ENCODE peak calls at places on chromosomes 5 and 9, in ten cellular contexts. B is IMR-90; L is ascending aorta; P is CD8-positive, alpha-beta T cell; K is fibroblast of pulmonary artery; H is endothelial cell; F is mammary epithelial cell; I is AG04449; V is upper lobe of right lung; M is neural progenitor cell. E is an unnamed sample.

GRCh38 chr9:101269596-101270324 is 115.0 kb downstream of the BAAT start:
- DNase-seq in B (no peak), L (no peak), P (no peak), K (no peak), H (no peak), F (no peak), I (no peak), V (no peak), M (peak), E (no peak)

GRCh38 chr5:143662020-143662419 is 149.9 kb upstream of the HMHB1 start:
- DNase-seq in B (peak), L (no peak), P (no peak), K (no peak), H (no peak), F (peak), I (no peak), V (no peak), M (no peak), E (no peak)

GRCh38 chr5:51271261-51271660 is 112.0 kb upstream of the ISL1 start:
- DNase-seq in B (no peak), L (no peak), P (no peak), K (no peak), H (no peak), F (no peak), I (no peak), V (no peak), M (no peak), E (no peak)

GRCh38 chr5:177419045-177419444 is 7.4 kb upstream of the GRK6 start:
- DNase-seq in B (peak), L (no peak), P (no peak), K (peak), H (no peak), F (peak), I (no peak), V (no peak), M (no peak), E (no peak)

GRCh38 chr9:3239240-3239639 is 286.6 kb downstream of the RFX3 start:
- DNase-seq in B (no peak), L (no peak), P (no peak), K (no peak), H (no peak), F (no peak), I (no peak), V (no peak), M (no peak), E (no peak)

GRCh38 chr5:5317976-5318375 is 104.5 kb upstream of the ICE1 start:
- DNase-seq in B (no peak), L (no peak), P (no peak), K (no peak), H (no peak), F (no peak), I (no peak), V (no peak), M (no peak), E (no peak)

GRCh38 chr5:54254482-54255198 is 55.7 kb downstream of the ARL15 start:
- DNase-seq in B (no peak), L (no peak), P (no peak), K (peak), H (no peak), F (no peak), I (no peak), V (no peak), M (peak), E (no peak)

GRCh38 chr9:136317695-136318094 is 9.6 kb upstream of the GPSM1 start:
- DNase-seq in B (no peak), L (no peak), P (no peak), K (no peak), H (no peak), F (no peak), I (no peak), V (no peak), M (no peak), E (no peak)

GRCh38 chr5:99926463-99926862 is 608.7 kb upstream of the FAM174A start:
- DNase-seq in B (no peak), L (no peak), P (no peak), K (no peak), H (no peak), F (no peak), I (no peak), V (no peak), M (no peak), E (no peak)

GRCh38 chr5:81750308-81751008 is 439 bp downstream of the SSBP2 start:
- DNase-seq in B (no peak), L (no peak), P (peak), K (no peak), H (peak), F (no peak), I (no peak), V (peak), M (peak), E (no peak)

GRCh38 chr9:113603773-113604172 is 140.2 kb downstream of the RGS3 start:
- DNase-seq in B (no peak), L (no peak), P (no peak), K (no peak), H (no peak), F (no peak), I (no peak), V (no peak), M (no peak), E (no peak)

GRCh38 chr9:93094294-93095204 is 1.5 kb upstream of the CARD19 start:
- DNase-seq in B (no peak), L (peak), P (no peak), K (no peak), H (peak), F (no peak), I (no peak), V (peak), M (peak), E (peak)

GRCh38 chr9:129549684-129550083 is 71.2 kb downstream of the C9orf50 start:
- DNase-seq in B (no peak), L (no peak), P (no peak), K (peak), H (no peak), F (no peak), I (no peak), V (no peak), M (peak), E (no peak)

GRCh38 chr5:134545070-134545868 is 19.8 kb downstream of the JADE2 start:
- DNase-seq in B (no peak), L (peak), P (no peak), K (peak), H (no peak), F (no peak), I (no peak), V (peak), M (no peak), E (no peak)

GRCh38 chr9:114314256-114314867 is 8.5 kb upstream of the ORM1 start:
- DNase-seq in B (no peak), L (no peak), P (no peak), K (no peak), H (no peak), F (peak), I (no peak), V (no peak), M (no peak), E (no peak)

GRCh38 chr5:2038337-2039179 is 155.8 kb upstream of the IRX4 start:
- DNase-seq in B (peak), L (no peak), P (peak), K (peak), H (peak), F (peak), I (no peak), V (peak), M (peak), E (peak)

GRCh38 chr9:131447148-131447547 is 53.3 kb downstream of the PRRC2B start:
- DNase-seq in B (no peak), L (no peak), P (no peak), K (no peak), H (no peak), F (peak), I (no peak), V (no peak), M (no peak), E (no peak)

GRCh38 chr5:117833666-117834065 is 1154.7 kb downstream of the DTWD2 start:
- DNase-seq in B (no peak), L (no peak), P (no peak), K (no peak), H (no peak), F (no peak), I (no peak), V (no peak), M (no peak), E (no peak)

GRCh38 chr9:125296843-125297372 is 35.3 kb downstream of the GAPVD1 start:
- DNase-seq in B (no peak), L (no peak), P (no peak), K (no peak), H (no peak), F (no peak), I (no peak), V (no peak), M (no peak), E (no peak)

GRCh38 chr9:20873240-20873860 is 158.1 kb downstream of the HACD4 start:
- DNase-seq in B (peak), L (no peak), P (no peak), K (no peak), H (no peak), F (no peak), I (peak), V (no peak), M (no peak), E (no peak)

GRCh38 chr9:117403403-117403811 is 11.4 kb downstream of the ASTN2 start:
- DNase-seq in B (no peak), L (no peak), P (no peak), K (no peak), H (no peak), F (no peak), I (no peak), V (no peak), M (no peak), E (no peak)

GRCh38 chr9:21153688-21154608 is 12.3 kb upstream of the IFNW1 start:
- DNase-seq in B (peak), L (no peak), P (no peak), K (peak), H (peak), F (peak), I (no peak), V (no peak), M (peak), E (no peak)

GRCh38 chr9:15222313-15222712 is 84.7 kb downstream of the TTC39B start:
- DNase-seq in B (no peak), L (no peak), P (no peak), K (no peak), H (no peak), F (peak), I (no peak), V (no peak), M (no peak), E (no peak)

GRCh38 chr5:157558681-157559080 is 16.9 kb downstream of the ADAM19 start:
- DNase-seq in B (no peak), L (no peak), P (no peak), K (no peak), H (no peak), F (no peak), I (no peak), V (no peak), M (no peak), E (no peak)

GRCh38 chr9:24416136-24416535 is 129.6 kb downstream of the IZUMO3 start:
- DNase-seq in B (no peak), L (no peak), P (no peak), K (no peak), H (no peak), F (peak), I (no peak), V (no peak), M (no peak), E (no peak)

GRCh38 chr9:31389075-31389474 is 995.4 kb upstream of the ACO1 start:
- DNase-seq in B (no peak), L (no peak), P (no peak), K (no peak), H (no peak), F (no peak), I (no peak), V (no peak), M (no peak), E (no peak)

GRCh38 chr5:124839371-124839998 is 93.0 kb upstream of the ZNF608 start:
- DNase-seq in B (no peak), L (no peak), P (no peak), K (peak), H (no peak), F (peak), I (no peak), V (no peak), M (no peak), E (no peak)

GRCh38 chr5:123496892-123497291 is 15.1 kb upstream of the CSNK1G3 start:
- DNase-seq in B (peak), L (no peak), P (no peak), K (no peak), H (no peak), F (peak), I (no peak), V (no peak), M (no peak), E (no peak)

GRCh38 chr5:93340881-93341280 is 240.1 kb downstream of the NR2F1-AS1 start:
- DNase-seq in B (no peak), L (no peak), P (no peak), K (no peak), H (no peak), F (no peak), I (no peak), V (no peak), M (no peak), E (no peak)

GRCh38 chr5:132647473-132647872 is 10.5 kb upstream of the IL13 start:
- DNase-seq in B (no peak), L (no peak), P (no peak), K (no peak), H (no peak), F (no peak), I (no peak), V (no peak), M (no peak), E (no peak)
- TF ChIP-seq CTCF in B (no peak), L (no peak), P (no peak), K (no peak), H (no peak), F (no peak), I (no peak), V (no peak), M (no peak), E (no peak)

DNA sequence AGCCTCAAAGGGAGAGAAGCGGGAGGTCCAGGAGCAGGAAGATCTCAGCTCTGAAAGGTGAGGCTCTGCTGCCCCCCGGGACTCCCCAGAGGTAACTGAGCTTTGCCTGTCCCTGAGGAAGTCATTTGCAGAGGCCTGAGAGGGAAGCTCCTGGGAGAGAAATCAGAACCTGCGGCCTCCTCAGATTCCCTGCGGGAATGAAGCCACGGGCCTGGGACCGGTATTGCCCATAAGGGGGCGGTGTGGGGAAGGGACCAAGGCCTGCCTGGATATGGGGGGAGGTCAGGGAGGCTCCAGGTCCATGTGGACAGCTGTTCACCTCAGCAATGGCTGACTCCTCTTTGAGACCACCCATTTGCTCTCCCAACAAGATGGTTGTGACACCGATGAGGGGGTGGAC is 1.3 kb downstream of the SPATA31E1 start:
- DNase-seq in B (no peak), L (no peak), P (no peak), K (no peak), H (peak), F (no peak), I (no peak), V (no peak), M (peak), E (no peak)
- TF ChIP-seq CTCF in B (no peak), L (no peak), P (no peak), K (no peak), H (no peak), F (peak), I (no peak), V (peak), M (peak), E (no peak)

GRCh38 chr5:68245325-68245724 is 29.8 kb downstream of the PIK3R1 start:
- DNase-seq in B (peak), L (no peak), P (no peak), K (peak), H (no peak), F (no peak), I (no peak), V (no peak), M (peak), E (no peak)

GRCh38 chr5:68247627-68248026 is 32.1 kb downstream of the PIK3R1 start:
- DNase-seq in B (no peak), L (no peak), P (no peak), K (no peak), H (no peak), F (no peak), I (no peak), V (no peak), M (no peak), E (no peak)

GRCh38 chr5:68248896-68249295 is 33.3 kb downstream of the PIK3R1 start:
- DNase-seq in B (no peak), L (no peak), P (no peak), K (no peak), H (no peak), F (no peak), I (no peak), V (no peak), M (no peak), E (no peak)

GRCh38 chr5:68249520-68249919 is 34.0 kb downstream of the PIK3R1 start:
- DNase-seq in B (no peak), L (no peak), P (no peak), K (no peak), H (no peak), F (no peak), I (no peak), V (no peak), M (no peak), E (no peak)

DNA sequence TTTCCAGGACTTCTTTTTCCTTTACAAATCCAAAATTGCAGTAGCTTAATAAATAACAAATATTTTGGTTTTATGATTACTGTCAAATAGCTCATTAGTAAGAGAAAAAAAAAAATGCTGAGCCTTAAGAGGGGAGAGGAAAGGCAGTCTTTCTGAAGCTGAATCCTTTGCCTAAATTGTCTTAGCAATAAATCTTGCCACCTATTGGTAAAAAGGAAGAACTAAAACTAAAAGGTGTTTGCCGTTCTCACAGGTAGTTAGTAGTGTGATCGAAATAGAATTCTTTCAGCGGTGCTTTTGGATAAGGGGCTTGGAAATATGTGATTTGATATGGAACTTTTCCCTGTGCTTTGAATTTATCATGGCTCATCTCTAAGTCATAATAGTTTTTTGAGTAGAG is 31.2 kb downstream of the PIK3R1 start:
- DNase-seq in B (no peak), L (no peak), P (no peak), K (no peak), H (no peak), F (no peak), I (no peak), V (no peak), M (no peak), E (no peak)
- TF ChIP-seq CTCF in B (no peak), L (no peak), P (peak), K (peak), H (no peak), F (peak), I (no peak), V (peak), M (peak), E (peak)

DNA sequence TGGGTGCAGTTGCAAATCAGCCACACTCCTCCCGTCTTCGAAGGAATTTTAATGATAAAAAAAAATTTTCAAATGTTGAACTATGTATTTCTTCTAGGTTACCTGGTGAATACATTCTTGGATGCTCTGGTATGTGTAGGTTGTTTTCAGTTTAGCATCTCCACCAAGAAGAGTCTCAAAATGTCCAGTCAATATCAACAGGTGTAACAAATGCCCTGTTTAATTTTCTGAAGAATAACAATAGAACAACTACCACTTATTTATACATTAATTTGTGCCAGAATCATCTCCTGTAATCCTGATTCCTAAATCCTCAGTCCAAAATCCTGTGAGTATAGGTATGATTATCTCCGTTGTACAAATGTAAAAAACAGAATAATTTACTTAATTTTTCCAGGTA is 67.8 kb downstream of the EBF1 start:
- DNase-seq in B (no peak), L (no peak), P (no peak), K (no peak), H (no peak), F (no peak), I (no peak), V (no peak), M (no peak), E (no peak)
- TF ChIP-seq CTCF in B (no peak), L (no peak), P (no peak), K (no peak), H (no peak), F (no peak), I (no peak), V (no peak), M (no peak), E (no peak)

GRCh38 chr5:179273441-179274145 is 71.7 kb downstream of the ADAMTS2 start:
- DNase-seq in B (no peak), L (no peak), P (no peak), K (no peak), H (no peak), F (no peak), I (no peak), V (peak), M (no peak), E (no peak)

GRCh38 chr5:179275941-179276837 is 69.1 kb downstream of the ADAMTS2 start:
- DNase-seq in B (peak), L (no peak), P (no peak), K (peak), H (no peak), F (no peak), I (peak), V (no peak), M (no peak), E (no peak)

GRCh38 chr5:179273074-179273435 is 72.2 kb downstream of the ADAMTS2 start:
- DNase-seq in B (no peak), L (no peak), P (no peak), K (no peak), H (no peak), F (no peak), I (no peak), V (no peak), M (no peak), E (no peak)

GRCh38 chr5:179275381-179275878 is 69.8 kb downstream of the ADAMTS2 start:
- DNase-seq in B (no peak), L (no peak), P (no peak), K (no peak), H (no peak), F (no peak), I (no peak), V (no peak), M (no peak), E (no peak)

DNA sequence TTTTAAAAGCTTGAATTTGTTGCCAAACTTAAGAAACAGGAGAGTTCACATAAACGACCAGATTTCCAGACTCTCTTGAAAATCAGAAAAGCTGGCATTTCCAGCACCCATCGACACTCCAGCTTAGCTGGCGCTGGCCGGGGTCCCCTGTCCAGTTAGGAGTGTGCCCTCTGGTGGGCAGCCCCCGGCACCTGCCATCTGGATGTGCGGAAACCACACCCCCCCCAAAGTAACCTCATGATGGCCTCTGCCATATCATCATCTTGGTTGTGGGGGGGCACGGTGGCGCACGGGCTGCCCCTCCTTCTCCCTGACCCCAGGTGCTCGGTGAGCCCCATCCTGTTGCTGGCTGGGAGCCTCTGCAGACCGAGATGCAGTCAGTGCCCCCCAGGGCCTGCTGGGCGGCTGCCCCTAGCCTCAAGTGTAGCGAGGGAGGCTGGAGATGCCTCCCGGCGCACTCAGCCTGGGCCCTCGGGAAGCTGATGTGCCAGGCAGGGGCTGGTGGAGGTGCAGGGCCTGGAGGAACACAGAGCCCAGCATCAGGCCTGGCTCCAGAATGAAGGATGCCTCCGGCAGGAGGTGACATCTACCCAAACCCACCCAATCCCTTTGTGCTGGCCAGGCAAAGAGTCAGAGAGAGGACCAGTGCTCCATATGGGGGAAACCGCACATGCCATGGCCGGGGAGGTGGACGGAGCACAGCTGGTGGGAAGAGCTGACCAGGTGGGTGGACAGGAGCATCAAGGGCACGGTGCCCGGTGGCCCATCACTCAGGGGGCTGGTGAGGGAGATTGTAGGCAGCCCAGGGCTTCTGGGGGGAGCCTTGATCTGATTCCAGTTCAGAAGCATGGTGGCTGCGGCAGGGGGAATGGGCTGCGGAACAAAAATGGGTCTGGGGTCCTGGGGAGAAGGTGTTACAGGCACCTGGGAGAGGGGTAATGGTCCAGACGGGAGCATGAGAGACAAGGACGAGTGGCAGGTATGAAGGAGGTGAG is 70.6 kb downstream of the ADAMTS2 start:
- DNase-seq in B (no peak), L (no peak), P (no peak), K (no peak), H (no peak), F (no peak), I (no peak), V (peak), M (no peak), E (no peak)
- TF ChIP-seq CTCF in B (peak), L (no peak), P (no peak), K (peak), H (peak), F (no peak), I (peak), V (no peak), M (peak), E (no peak)